ENCODE peak calls at places on chromosome 3, in six cellular contexts. Q is neural crest cell, E is Right ventricle myocardium superior, U is nucleus accumbens, L is MM.1S, C is Calu3. M is an unnamed sample.

GRCh38 chr3:185561958-185562357 is 9.6 kb upstream of the LIPH start:
- DNase-seq in E (no peak), L (no peak), U (no peak), Q (no peak), C (no peak), M (no peak)

GRCh38 chr3:159273608-159274007 is 471.8 kb downstream of the MFSD1 start:
- DNase-seq in Q (peak), L (peak), C (peak), E (peak), U (no peak), M (peak)

GRCh38 chr3:127712461-127712860 is 39.7 kb downstream of the ABTB1 start:
- DNase-seq in E (no peak), U (no peak), C (no peak), L (no peak), Q (no peak), M (no peak)

GRCh38 chr3:7999363-7999762 is 502.3 kb upstream of the LMCD1 start:
- DNase-seq in U (no peak), E (no peak), Q (no peak), C (no peak), L (no peak), M (no peak)

GRCh38 chr3:40404591-40405198 is 17.7 kb downstream of the ENTPD3 start:
- DNase-seq in U (no peak), C (no peak), E (no peak), L (no peak), Q (no peak), M (no peak)

GRCh38 chr3:143307613-143308183 is 188.1 kb downstream of the CHST2 start:
- DNase-seq in U (no peak), C (no peak), L (peak), Q (no peak), E (no peak), M (no peak)

GRCh38 chr3:100001514-100002270 is 112.6 kb downstream of the FILIP1L start:
- DNase-seq in C (no peak), E (no peak), L (no peak), U (no peak), Q (no peak), M (no peak)

GRCh38 chr3:87311309-87311708 is 34.9 kb upstream of the POU1F1 start:
- DNase-seq in L (no peak), C (no peak), Q (no peak), U (no peak), E (no peak), M (no peak)

GRCh38 chr3:67241084-67241483 is 243.0 kb downstream of the KBTBD8 start:
- DNase-seq in U (no peak), Q (no peak), E (no peak), L (no peak), C (no peak), M (no peak)

GRCh38 chr3:43689166-43689565 is 1.6 kb upstream of the ABHD5 start:
- DNase-seq in C (no peak), E (no peak), L (no peak), Q (no peak), U (no peak), M (no peak)

GRCh38 chr3:134663646-134664456 is 13.0 kb upstream of the KY start:
- DNase-seq in E (no peak), L (no peak), C (no peak), Q (no peak), U (no peak), M (no peak)

GRCh38 chr3:48247401-48247807 is 6.5 kb downstream of the ZNF589 start:
- DNase-seq in L (no peak), C (no peak), U (no peak), E (no peak), Q (no peak), M (no peak)

GRCh38 chr3:177401375-177401774 is 204.1 kb upstream of the TBL1XR1 start:
- DNase-seq in Q (no peak), U (no peak), L (no peak), E (no peak), C (no peak), M (no peak)

M was measured in NAMALWA.